ENCODE peak calls at places on chromosome 21, in six cellular contexts. J is IMR-90, L is neuronal stem cell, K is H9, W is H1, O is trophoblast cell. Z is an unnamed sample.

GRCh38 chr21:34892196-34892595 is 156.9 kb downstream of the RUNX1 start:
- DNase-seq in W (no peak), K (no peak), O (no peak), J (peak), L (no peak), Z (peak)

GRCh38 chr21:41593784-41594138 is 85.8 kb upstream of the TMPRSS2 start:
- DNase-seq in W (peak), J (no peak), L (no peak), K (no peak), O (no peak), Z (no peak)

GRCh38 chr21:42307106-42307505 is 8.1 kb downstream of the TFF3 start:
- DNase-seq in L (no peak), K (no peak), J (no peak), W (no peak), O (no peak), Z (no peak)

GRCh38 chr21:28743723-28744122 is 249.0 kb downstream of the LTN1 start:
- DNase-seq in L (no peak), J (no peak), O (no peak), W (no peak), K (no peak), Z (no peak)

GRCh38 chr21:37071561-37072238 is 1.2 kb downstream of the PIGP start:
- DNase-seq in W (no peak), O (peak), L (no peak), J (peak), K (no peak), Z (peak)

GRCh38 chr21:28615276-28615675 is 377.4 kb downstream of the LTN1 start:
- DNase-seq in J (peak), L (no peak), W (no peak), O (peak), K (no peak), Z (no peak)

GRCh38 chr21:17688912-17689874 is 76.5 kb upstream of the BTG3 start:
- DNase-seq in K (peak), O (peak), W (peak), J (peak), L (no peak), Z (peak)

GRCh38 chr21:37259426-37259825 is 7.7 kb downstream of the VPS26C start:
- DNase-seq in O (no peak), K (no peak), L (no peak), W (peak), J (peak), Z (no peak)

GRCh38 chr21:42561742-42562141 is 48.1 kb downstream of the SLC37A1 start:
- DNase-seq in J (no peak), O (no peak), K (no peak), W (no peak), L (no peak), Z (no peak)

GRCh38 chr21:41763996-41764395 is 2.9 kb downstream of the RIPK4 start:
- DNase-seq in O (no peak), L (no peak), J (no peak), K (no peak), W (no peak), Z (no peak)

GRCh38 chr21:41640756-41641509 is 125.9 kb downstream of the RIPK4 start:
- DNase-seq in J (peak), L (no peak), O (peak), W (no peak), K (no peak), Z (peak)

GRCh38 chr21:42388740-42389448 is 7.0 kb downstream of the TMPRSS3 start:
- DNase-seq in L (no peak), K (no peak), O (no peak), W (no peak), J (no peak), Z (no peak)

GRCh38 chr21:44057960-44058651 is 46.0 kb downstream of the TRAPPC10 start:
- DNase-seq in J (peak), K (no peak), W (no peak), L (no peak), O (no peak), Z (no peak)

GRCh38 chr21:34282223-34282622 is 81.6 kb upstream of the KCNE2 start:
- DNase-seq in O (no peak), L (no peak), W (no peak), J (peak), K (no peak), Z (no peak)

GRCh38 chr21:29007801-29008200 is 11.3 kb downstream of the RWDD2B start:
- DNase-seq in O (peak), J (peak), L (no peak), K (no peak), W (no peak), Z (peak)

GRCh38 chr21:27885296-27885711 is 918.4 kb upstream of the ADAMTS5 start:
- DNase-seq in W (no peak), L (no peak), O (no peak), J (no peak), K (no peak), Z (no peak)

GRCh38 chr21:20946701-20947100 is 51.5 kb upstream of the NCAM2 start:
- DNase-seq in J (no peak), O (no peak), W (no peak), K (no peak), L (no peak), Z (no peak)

GRCh38 chr21:43341349-43342163 is 85.4 kb downstream of the SIK1 start:
- DNase-seq in L (no peak), O (no peak), W (no peak), K (no peak), J (peak), Z (peak)

GRCh38 chr21:37232274-37233018 is 34.7 kb downstream of the VPS26C start:
- DNase-seq in W (peak), O (no peak), J (no peak), L (no peak), K (no peak), Z (no peak)

GRCh38 chr21:40839551-40839950 is 7.4 kb downstream of the DSCAM start:
- DNase-seq in L (no peak), W (no peak), J (no peak), O (no peak), K (no peak), Z (no peak)

GRCh38 chr21:42566524-42567180 is 53.0 kb downstream of the SLC37A1 start:
- DNase-seq in J (no peak), L (no peak), K (no peak), O (no peak), W (no peak), Z (no peak)

GRCh38 chr21:42570841-42571387 is 57.3 kb downstream of the SLC37A1 start:
- DNase-seq in K (no peak), L (peak), J (no peak), W (no peak), O (no peak), Z (no peak)

GRCh38 chr21:41610042-41610839 is 102.3 kb upstream of the TMPRSS2 start:
- DNase-seq in J (peak), L (no peak), K (peak), W (peak), O (peak), Z (peak)

GRCh38 chr21:37292946-37293345 is 25.8 kb upstream of the VPS26C start:
- DNase-seq in L (no peak), O (no peak), K (no peak), W (no peak), J (peak), Z (no peak)

GRCh38 chr21:42107881-42108553 is 36.9 kb downstream of the UMODL1 start:
- DNase-seq in K (peak), J (peak), L (peak), W (no peak), O (peak), Z (peak)

GRCh38 chr21:24076179-24076578 is 1531.1 kb downstream of the MRPL39 start:
- DNase-seq in K (no peak), L (no peak), W (no peak), J (peak), O (no peak), Z (no peak)

GRCh38 chr21:34673006-34673405 is 4.2 kb downstream of the CLIC6 start:
- DNase-seq in W (no peak), L (no peak), O (no peak), J (no peak), K (no peak), Z (no peak)

GRCh38 chr21:31663584-31664249 is 4.2 kb downstream of the SOD1 start:
- DNase-seq in O (no peak), L (no peak), W (no peak), J (no peak), K (no peak), Z (no peak)

GRCh38 chr21:42417533-42417932 is 13.8 kb downstream of the UBASH3A start:
- DNase-seq in L (no peak), W (no peak), J (no peak), K (no peak), O (no peak), Z (no peak)

GRCh38 chr21:20551939-20552338 is 446.3 kb upstream of the NCAM2 start:
- DNase-seq in O (no peak), L (no peak), W (no peak), K (no peak), J (no peak), Z (peak)

DNA sequence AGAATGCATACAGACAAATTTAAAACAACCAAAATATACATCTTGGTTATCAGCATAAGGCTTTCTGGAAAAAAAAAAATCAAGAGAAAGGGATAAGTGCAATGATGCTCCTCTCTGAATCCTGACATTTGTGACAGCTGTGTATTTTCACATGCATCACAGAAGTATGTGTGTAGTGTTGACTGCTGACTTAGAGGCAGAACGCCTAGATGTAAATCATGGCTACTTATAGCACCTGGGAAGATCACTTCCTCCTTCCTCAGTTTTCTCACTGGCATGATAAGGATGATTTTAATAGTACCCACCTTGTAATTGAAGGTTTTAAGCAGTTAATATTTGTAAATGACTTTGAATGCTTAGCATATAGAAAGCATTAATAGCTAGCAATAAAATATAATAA is 112.5 kb downstream of the MRPL39 start:
- DNase-seq in W (no peak), O (no peak), J (no peak), K (no peak), L (no peak), Z (no peak)
- H3K14ac ChIP-seq in W (no peak), O (no peak), J (no peak), K (no peak), L (no peak), Z (no peak)

DNA sequence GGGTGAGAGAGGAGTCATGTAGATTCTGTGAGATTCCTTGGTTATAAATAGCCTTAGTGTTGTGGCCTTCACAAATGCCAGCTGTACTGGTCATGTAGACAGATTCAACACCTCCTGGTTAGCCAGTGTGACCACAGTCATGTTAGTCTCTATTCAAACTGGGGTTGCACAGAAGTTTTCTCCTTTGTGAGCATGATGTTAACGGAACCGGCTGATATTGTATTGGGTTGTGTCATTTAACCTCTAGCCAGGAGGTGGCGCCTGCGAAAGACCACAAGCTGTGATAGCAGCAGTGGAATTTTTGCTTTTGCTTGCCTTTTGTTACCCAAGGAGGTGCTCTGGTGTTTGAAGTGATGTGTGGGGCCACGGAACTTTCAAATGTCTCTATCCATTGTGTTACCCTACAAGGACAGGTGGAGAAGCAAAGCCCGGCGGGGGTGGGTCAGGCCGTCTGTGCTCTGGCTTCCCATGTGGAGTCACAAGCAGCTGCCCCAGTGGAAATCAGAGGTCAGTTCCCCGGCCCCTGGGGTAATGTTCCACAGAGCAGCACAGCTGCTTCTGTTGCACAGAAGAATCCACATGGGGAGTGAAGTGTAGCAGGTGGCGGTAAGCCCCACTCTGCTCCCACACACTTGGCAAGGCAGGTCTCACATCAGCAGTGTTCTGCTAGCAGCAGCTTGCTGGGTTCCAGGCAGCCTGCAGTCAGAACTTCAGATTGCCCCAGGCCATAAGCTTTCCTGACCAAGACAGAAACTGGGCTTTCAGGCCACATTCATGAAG is 112.6 kb downstream of the ADAMTS1 start:
- DNase-seq in L (peak), K (peak), W (peak), J (peak), O (peak), Z (peak)
- H3K23ac ChIP-seq in L (no peak), K (no peak), W (no peak), J (no peak), O (no peak), Z (no peak)

DNA sequence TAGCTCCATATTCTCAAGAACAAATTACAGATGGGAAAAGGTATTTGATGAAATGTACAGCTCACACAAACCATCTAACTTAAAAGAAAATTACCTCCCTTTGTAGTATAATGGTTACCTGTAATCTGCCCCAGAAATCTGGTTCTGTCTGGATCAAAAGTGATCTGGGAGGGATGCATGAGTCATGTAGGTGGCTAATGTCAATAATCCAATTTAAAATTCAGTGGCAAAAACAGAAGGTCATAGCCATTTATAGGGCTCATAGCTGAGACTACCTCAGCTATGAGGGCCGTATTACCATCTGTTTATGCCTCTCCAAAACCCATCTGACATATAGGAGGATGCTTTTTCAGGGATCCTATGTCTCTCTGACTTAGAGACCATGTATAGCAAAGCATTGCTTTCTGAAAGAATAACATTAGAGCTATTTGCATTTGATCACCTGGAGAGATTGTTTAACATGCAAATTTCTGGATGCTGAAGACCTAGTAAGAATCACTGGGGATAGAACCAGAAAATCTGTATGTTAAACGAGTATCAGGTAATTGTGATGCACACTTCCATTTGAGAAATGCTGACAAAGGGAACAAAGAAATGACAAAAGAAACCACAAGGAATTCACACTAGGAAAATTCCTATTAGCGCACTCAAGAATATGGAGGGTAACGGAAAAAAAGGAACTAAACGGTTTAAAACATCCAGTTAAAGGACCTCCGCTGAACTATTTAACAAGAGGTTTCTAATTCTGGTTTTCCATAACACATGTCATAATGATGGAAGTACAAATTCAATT is 17.5 kb downstream of the PAXBP1 start:
- DNase-seq in J (no peak), O (no peak), L (no peak), W (no peak), K (no peak), Z (no peak)
- H3K14ac ChIP-seq in J (no peak), O (no peak), L (no peak), W (no peak), K (no peak), Z (no peak)

GRCh38 chr21:45516671-45517151 is 25.5 kb downstream of the SLC19A1 start:
- DNase-seq in W (no peak), L (no peak), J (no peak), O (no peak), K (no peak), Z (no peak)

GRCh38 chr21:45514311-45515021 is 27.8 kb downstream of the SLC19A1 start:
- DNase-seq in W (no peak), L (no peak), O (no peak), K (no peak), J (no peak), Z (no peak)

GRCh38 chr21:45516071-45516670 is 26.1 kb downstream of the SLC19A1 start:
- DNase-seq in O (no peak), L (no peak), K (no peak), W (no peak), J (no peak), Z (no peak)

GRCh38 chr21:45513741-45514310 is 28.4 kb downstream of the SLC19A1 start:
- DNase-seq in K (no peak), O (no peak), J (no peak), W (no peak), L (no peak), Z (no peak)

GRCh38 chr21:45515241-45516061 is 26.8 kb downstream of the SLC19A1 start:
- DNase-seq in K (peak), O (peak), J (no peak), L (no peak), W (no peak), Z (no peak)
- H3K23ac ChIP-seq in K (no peak), O (no peak), J (no peak), L (peak), W (no peak), Z (no peak)

GRCh38 chr21:30468912-30469812 is 11.0 kb downstream of the KRTAP19-1 start:
- DNase-seq in O (no peak), K (no peak), J (no peak), L (no peak), W (no peak), Z (no peak)

GRCh38 chr21:30463713-30464112 is 16.5 kb downstream of the KRTAP19-1 start:
- DNase-seq in W (no peak), L (no peak), O (no peak), K (no peak), J (no peak), Z (no peak)
- H3K14ac ChIP-seq in W (no peak), L (no peak), O (no peak), K (no peak), J (no peak), Z (no peak)

DNA sequence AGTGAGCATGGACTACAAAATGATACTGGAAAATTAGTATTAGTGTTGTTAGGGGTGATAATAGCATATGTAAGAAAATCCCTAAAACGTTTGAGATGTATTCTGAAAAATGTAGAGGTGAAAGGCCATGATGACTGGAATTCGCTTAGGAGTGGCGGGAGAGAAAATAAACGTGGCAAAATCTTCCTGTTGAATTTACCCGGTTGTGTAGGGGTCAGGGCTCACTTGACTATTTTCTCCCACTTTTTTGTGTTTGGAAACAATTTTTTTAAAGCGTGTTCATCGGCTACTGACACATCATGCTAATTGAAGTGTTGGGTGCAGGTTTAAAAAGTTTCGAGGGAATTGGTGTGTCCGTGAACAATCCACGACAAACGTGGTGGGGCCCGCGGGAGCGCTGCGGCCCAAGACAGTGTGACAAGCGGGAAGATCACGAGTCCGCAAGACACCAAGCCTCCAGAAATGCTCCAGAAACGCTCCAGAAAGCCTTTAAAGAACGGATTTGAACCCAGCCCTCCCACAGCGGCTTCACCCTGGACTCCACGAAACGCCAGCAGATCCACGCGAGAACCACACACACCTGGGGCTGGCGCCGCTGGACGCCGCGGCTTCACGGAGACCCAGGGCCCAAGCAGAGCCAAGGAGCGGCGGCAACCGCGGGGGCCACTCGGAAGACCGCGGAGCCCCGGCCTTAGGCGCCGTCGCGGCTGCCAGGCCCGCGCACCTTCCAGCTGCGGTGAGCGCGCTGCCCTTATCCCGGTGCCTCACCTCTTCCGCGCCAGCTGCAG is 573 bp downstream of the PSMG1 start:
- DNase-seq in J (no peak), W (no peak), K (no peak), O (peak), L (no peak), Z (peak)
- H3K23ac ChIP-seq in J (peak), W (no peak), K (no peak), O (no peak), L (peak), Z (peak)

DNA sequence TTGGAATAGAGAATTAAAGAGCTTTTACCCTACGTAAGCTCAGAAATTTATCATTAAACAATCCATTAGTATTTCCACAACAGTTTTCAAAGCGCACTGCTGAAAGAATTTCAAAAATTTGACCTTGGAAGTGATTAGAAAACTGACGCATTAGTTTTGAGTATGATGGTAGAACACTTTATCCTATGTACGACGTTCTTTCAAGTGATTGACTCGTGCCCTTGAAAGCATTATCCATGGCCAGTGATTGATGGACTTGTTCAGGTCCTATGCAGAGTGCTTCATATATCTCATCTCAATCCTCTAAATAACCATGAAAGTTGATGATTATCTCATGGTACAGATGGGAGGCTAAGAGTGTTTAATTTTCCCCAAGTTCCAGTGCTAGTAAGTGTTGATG is 697.2 kb downstream of the USP25 start:
- DNase-seq in J (no peak), L (no peak), W (no peak), K (no peak), O (no peak), Z (no peak)
- H3K14ac ChIP-seq in J (no peak), L (no peak), W (no peak), K (no peak), O (no peak), Z (no peak)

GRCh38 chr21:15064576-15065380 is at the start of gene NRIP1:
- DNase-seq in L (peak), J (peak), O (peak), W (peak), K (peak), Z (peak)
- H3K23ac ChIP-seq in L (peak), J (peak), O (no peak), W (no peak), K (no peak), Z (no peak)